ENCODE peak calls at places on chromosomes 4 and X, in eight cellular contexts. R is NCI-H1417, N is NCI-H1930, C is fibroblast of lung, P is iris pigment epithelial cell, B is activated T-cell treated with anti-CD3 and anti-CD28 coated beads for 1 hour, F is aorta, E is ovary. D is an unnamed sample.

GRCh38 chrX:19566359-19567141 is 51.2 kb upstream of the MAP3K15 start:
- DNase-seq in E (no peak), N (no peak), F (no peak), P (peak; percentile 73), R (no peak), B (no peak), C (peak; percentile 33), D (peak; percentile 20)

GRCh38 chr4:37603070-37603468 is 83.1 kb downstream of the RELL1 start:
- DNase-seq in N (peak; percentile 6), R (peak; percentile 50), F (peak; percentile 86), C (peak; percentile 51), E (peak; percentile 88), P (peak; percentile 69), B (peak; percentile 73), D (peak; percentile 70)

GRCh38 chr4:165628572-165628971 is 244.5 kb upstream of the TLL1 start:
- DNase-seq in C (no peak), E (no peak), F (no peak), R (no peak), P (no peak), B (no peak), N (no peak), D (no peak)

GRCh38 chr4:153489856-153490558 is 23.8 kb downstream of the TMEM131L start:
- DNase-seq in B (no peak), R (no peak), E (no peak), C (peak; percentile 44), P (no peak), N (no peak), F (no peak), D (no peak)

GRCh38 chr4:2472187-2472586 is 3.3 kb downstream of the RNF4 start:
- DNase-seq in E (no peak), F (no peak), B (no peak), P (peak; percentile 83), N (no peak), R (no peak), C (peak; percentile 39), D (no peak)

GRCh38 chr4:158996669-158997074 is 106.2 kb upstream of the RAPGEF2 start:
- DNase-seq in R (no peak), C (peak; percentile 98), B (no peak), N (no peak), P (peak; percentile 95), F (no peak), E (no peak), D (no peak)

GRCh38 chr4:40629401-40630334 is at the start of gene RBM47:
- DNase-seq in N (no peak), C (peak; percentile 60), E (peak; percentile 65), P (peak; percentile 51), R (peak; percentile 69), F (peak; percentile 84), B (peak; percentile 4), D (no peak)

GRCh38 chrX:44829836-44830235 is 14.0 kb upstream of the DUSP21 start:
- DNase-seq in C (no peak), B (no peak), N (no peak), F (no peak), R (no peak), E (no peak), P (no peak), D (no peak)

GRCh38 chr4:177385576-177386320 is 56.5 kb downstream of the AGA start:
- DNase-seq in R (no peak), P (no peak), E (no peak), C (peak; percentile 27), F (no peak), B (no peak), N (no peak), D (no peak)

GRCh38 chr4:155383541-155383940 is 6.8 kb upstream of the MAP9 start:
- DNase-seq in C (no peak), F (no peak), R (no peak), E (no peak), B (no peak), N (no peak), P (no peak), D (no peak)

GRCh38 chr4:2914220-2915126 is 48.7 kb downstream of the NOP14 start:
- DNase-seq in B (no peak), C (no peak), E (no peak), N (no peak), R (no peak), P (no peak), F (peak; percentile 31), D (no peak)

GRCh38 chrX:17547658-17548057 is 172.7 kb downstream of the NHS start:
- DNase-seq in C (peak; percentile 93), P (peak; percentile 86), F (peak; percentile 64), N (no peak), B (no peak), E (peak; percentile 38), R (peak; percentile 38), D (no peak)

D was measured in NAMALWA.